ENCODE peak calls at places on chromosomes 3 and 15, in five cellular contexts. One of them, this sample, is unnamed.
A peak's percentile ranks its signal among the peaks of the same experiment; 100 is the strongest.

GRCh38 chr3:115164374-115165221 is 17.5 kb upstream of the ZBTB20 start:
- DNase-seq in HCT116: no peak
- DNase-seq in prostate gland: no peak
- DNase-seq in esophagus muscularis mucosa: no peak
- DNase-seq in suprapubic skin: no peak
- DNase-seq in this sample: no peak

GRCh38 chr3:171088984-171089754 is 62.6 kb upstream of the SLC2A2 start:
- DNase-seq in HCT116: peak; percentile 18
- DNase-seq in prostate gland: no peak
- DNase-seq in esophagus muscularis mucosa: no peak
- DNase-seq in suprapubic skin: no peak
- DNase-seq in this sample: peak; percentile 77

GRCh38 chr15:99918072-99918471 is 184.8 kb upstream of the LYSMD4 start:
- DNase-seq in HCT116: no peak
- DNase-seq in prostate gland: no peak
- DNase-seq in esophagus muscularis mucosa: peak; percentile 87
- DNase-seq in suprapubic skin: no peak
- DNase-seq in this sample: no peak

GRCh38 chr15:77654975-77655374 is 22.3 kb upstream of the LINGO1 start:
- DNase-seq in HCT116: peak; percentile 22
- DNase-seq in prostate gland: no peak
- DNase-seq in esophagus muscularis mucosa: no peak
- DNase-seq in suprapubic skin: no peak
- DNase-seq in this sample: no peak

GRCh38 chr3:38314767-38315487 is 31.7 kb upstream of the XYLB start:
- DNase-seq in HCT116: no peak
- DNase-seq in prostate gland: no peak
- DNase-seq in esophagus muscularis mucosa: peak; percentile 80
- DNase-seq in suprapubic skin: no peak
- DNase-seq in this sample: no peak

GRCh38 chr15:70447927-70448698 is 315.2 kb downstream of the UACA start:
- DNase-seq in HCT116: no peak
- DNase-seq in prostate gland: no peak
- DNase-seq in esophagus muscularis mucosa: no peak
- DNase-seq in suprapubic skin: no peak
- DNase-seq in this sample: no peak

GRCh38 chr3:191963182-191963581 is 502.2 kb downstream of the PYDC2 start:
- DNase-seq in HCT116: no peak
- DNase-seq in prostate gland: no peak
- DNase-seq in esophagus muscularis mucosa: no peak
- DNase-seq in suprapubic skin: no peak
- DNase-seq in this sample: peak; percentile 36

GRCh38 chr3:143263844-143264243 is 144.3 kb downstream of the CHST2 start:
- DNase-seq in HCT116: no peak
- DNase-seq in prostate gland: no peak
- DNase-seq in esophagus muscularis mucosa: no peak
- DNase-seq in suprapubic skin: no peak
- DNase-seq in this sample: no peak

GRCh38 chr3:139455855-139456254 is 20.5 kb downstream of the RBP2 start:
- DNase-seq in HCT116: no peak
- DNase-seq in prostate gland: no peak
- DNase-seq in esophagus muscularis mucosa: no peak
- DNase-seq in suprapubic skin: no peak
- DNase-seq in this sample: no peak

GRCh38 chr3:171168086-171168485 is 141.6 kb upstream of the SLC2A2 start:
- DNase-seq in HCT116: no peak
- DNase-seq in prostate gland: no peak
- DNase-seq in esophagus muscularis mucosa: no peak
- DNase-seq in suprapubic skin: no peak
- DNase-seq in this sample: no peak

GRCh38 chr3:13235897-13236296 is 162.7 kb upstream of the IQSEC1 start:
- DNase-seq in HCT116: no peak
- DNase-seq in prostate gland: no peak
- DNase-seq in esophagus muscularis mucosa: no peak
- DNase-seq in suprapubic skin: no peak
- DNase-seq in this sample: no peak

GRCh38 chr15:75237316-75237982 is 20.7 kb upstream of the GOLGA6C start:
- DNase-seq in HCT116: no peak
- DNase-seq in prostate gland: no peak
- DNase-seq in esophagus muscularis mucosa: no peak
- DNase-seq in suprapubic skin: peak; percentile 49
- DNase-seq in this sample: no peak

GRCh38 chr3:43345877-43346276 is 59.5 kb downstream of the SNRK start:
- DNase-seq in HCT116: no peak
- DNase-seq in prostate gland: no peak
- DNase-seq in esophagus muscularis mucosa: no peak
- DNase-seq in suprapubic skin: no peak
- DNase-seq in this sample: no peak

GRCh38 chr3:112304611-112305010 is 10.6 kb upstream of the SLC9C1 start:
- DNase-seq in HCT116: no peak
- DNase-seq in prostate gland: no peak
- DNase-seq in esophagus muscularis mucosa: no peak
- DNase-seq in suprapubic skin: no peak
- DNase-seq in this sample: no peak

GRCh38 chr15:33808720-33809119 is 159.6 kb upstream of the CHRM5 start:
- DNase-seq in HCT116: no peak
- DNase-seq in prostate gland: no peak
- DNase-seq in esophagus muscularis mucosa: no peak
- DNase-seq in suprapubic skin: no peak
- DNase-seq in this sample: no peak

GRCh38 chr15:82530606-82531379 is 9.5 kb downstream of the RPS17 start:
- DNase-seq in HCT116: peak; percentile 73
- DNase-seq in prostate gland: peak; percentile 84
- DNase-seq in esophagus muscularis mucosa: no peak
- DNase-seq in suprapubic skin: no peak
- DNase-seq in this sample: peak; percentile 78

GRCh38 chr15:65957451-65957850 is 88.2 kb downstream of the RAB11A start:
- DNase-seq in HCT116: no peak
- DNase-seq in prostate gland: no peak
- DNase-seq in esophagus muscularis mucosa: no peak
- DNase-seq in suprapubic skin: no peak
- DNase-seq in this sample: no peak

GRCh38 chr15:56341201-56341600 is 24.0 kb upstream of the TEX9 start:
- DNase-seq in HCT116: no peak
- DNase-seq in prostate gland: no peak
- DNase-seq in esophagus muscularis mucosa: no peak
- DNase-seq in suprapubic skin: no peak
- DNase-seq in this sample: no peak

GRCh38 chr3:16101295-16102186 is 72.9 kb upstream of the GALNT15 start:
- DNase-seq in HCT116: peak; percentile 97
- DNase-seq in prostate gland: no peak
- DNase-seq in esophagus muscularis mucosa: no peak
- DNase-seq in suprapubic skin: no peak
- DNase-seq in this sample: peak; percentile 20

GRCh38 chr15:63077952-63078351 is 35.4 kb downstream of the TPM1 start:
- DNase-seq in HCT116: no peak
- DNase-seq in prostate gland: no peak
- DNase-seq in esophagus muscularis mucosa: no peak
- DNase-seq in suprapubic skin: no peak
- DNase-seq in this sample: no peak

GRCh38 chr3:10417849-10418248 is 87.5 kb downstream of the ATP2B2 start:
- DNase-seq in HCT116: peak; percentile 19
- DNase-seq in prostate gland: no peak
- DNase-seq in esophagus muscularis mucosa: no peak
- DNase-seq in suprapubic skin: no peak
- DNase-seq in this sample: peak; percentile 3

GRCh38 chr3:127903596-127903995 is 11.4 kb upstream of the KBTBD12 start:
- DNase-seq in HCT116: no peak
- DNase-seq in prostate gland: no peak
- DNase-seq in esophagus muscularis mucosa: no peak
- DNase-seq in suprapubic skin: no peak
- DNase-seq in this sample: no peak

GRCh38 chr15:36335211-36335610 is 244.2 kb upstream of the CDIN1 start:
- DNase-seq in HCT116: no peak
- DNase-seq in prostate gland: no peak
- DNase-seq in esophagus muscularis mucosa: no peak
- DNase-seq in suprapubic skin: no peak
- DNase-seq in this sample: no peak

GRCh38 chr15:67120839-67121540 is 55.6 kb downstream of the SMAD3 start:
- DNase-seq in HCT116: no peak
- DNase-seq in prostate gland: peak; percentile 69
- DNase-seq in esophagus muscularis mucosa: peak; percentile 98
- DNase-seq in suprapubic skin: peak; percentile 96
- DNase-seq in this sample: peak; percentile 98

GRCh38 chr3:42544492-42545283 is 37.1 kb downstream of the SEC22C start:
- DNase-seq in HCT116: no peak
- DNase-seq in prostate gland: peak; percentile 94
- DNase-seq in esophagus muscularis mucosa: no peak
- DNase-seq in suprapubic skin: no peak
- DNase-seq in this sample: peak; percentile 36

GRCh38 chr15:54772663-54773062 is 424.1 kb downstream of the RSL24D1 start:
- DNase-seq in HCT116: no peak
- DNase-seq in prostate gland: no peak
- DNase-seq in esophagus muscularis mucosa: no peak
- DNase-seq in suprapubic skin: no peak
- DNase-seq in this sample: no peak

GRCh38 chr3:149902498-149903139 is 68.1 kb downstream of the PFN2 start:
- DNase-seq in HCT116: no peak
- DNase-seq in prostate gland: no peak
- DNase-seq in esophagus muscularis mucosa: no peak
- DNase-seq in suprapubic skin: no peak
- DNase-seq in this sample: no peak

GRCh38 chr3:161042023-161042501 is 63.1 kb downstream of the B3GALNT1 start:
- DNase-seq in HCT116: no peak
- DNase-seq in prostate gland: no peak
- DNase-seq in esophagus muscularis mucosa: no peak
- DNase-seq in suprapubic skin: no peak
- DNase-seq in this sample: peak; percentile 43

GRCh38 chr15:80404057-80404718 is at the start of gene ARNT2:
- DNase-seq in HCT116: no peak
- DNase-seq in prostate gland: no peak
- DNase-seq in esophagus muscularis mucosa: peak; percentile 50
- DNase-seq in suprapubic skin: no peak
- DNase-seq in this sample: no peak

GRCh38 chr3:72446406-72447058 is 401.7 kb downstream of the SHQ1 start:
- DNase-seq in HCT116: no peak
- DNase-seq in prostate gland: peak; percentile 17
- DNase-seq in esophagus muscularis mucosa: no peak
- DNase-seq in suprapubic skin: no peak
- DNase-seq in this sample: no peak

GRCh38 chr3:119382134-119382533 is 81.3 kb downstream of the TMEM39A start:
- DNase-seq in HCT116: no peak
- DNase-seq in prostate gland: no peak
- DNase-seq in esophagus muscularis mucosa: no peak
- DNase-seq in suprapubic skin: no peak
- DNase-seq in this sample: no peak

GRCh38 chr3:142029052-142029642 is 120.2 kb downstream of the TFDP2 start:
- DNase-seq in HCT116: no peak
- DNase-seq in prostate gland: no peak
- DNase-seq in esophagus muscularis mucosa: no peak
- DNase-seq in suprapubic skin: no peak
- DNase-seq in this sample: no peak
- TF ChIP-seq POLR2AphosphoS5 in HCT116: no peak
- TF ChIP-seq POLR2AphosphoS5 in prostate gland: no peak
- TF ChIP-seq POLR2AphosphoS5 in esophagus muscularis mucosa: no peak
- TF ChIP-seq POLR2AphosphoS5 in suprapubic skin: no peak
- TF ChIP-seq POLR2AphosphoS5 in this sample: no peak

GRCh38 chr15:38129531-38130199 is 123.0 kb upstream of the SPRED1 start:
- DNase-seq in HCT116: no peak
- DNase-seq in prostate gland: no peak
- DNase-seq in esophagus muscularis mucosa: peak; percentile 96
- DNase-seq in suprapubic skin: peak; percentile 89
- DNase-seq in this sample: peak; percentile 66

GRCh38 chr15:38130739-38131498 is 121.7 kb upstream of the SPRED1 start:
- DNase-seq in HCT116: no peak
- DNase-seq in prostate gland: peak; percentile 7
- DNase-seq in esophagus muscularis mucosa: peak; percentile 96
- DNase-seq in suprapubic skin: peak; percentile 93
- DNase-seq in this sample: no peak

GRCh38 chr15:38130200-38130567 is 122.5 kb upstream of the SPRED1 start:
- DNase-seq in HCT116: no peak
- DNase-seq in prostate gland: no peak
- DNase-seq in esophagus muscularis mucosa: no peak
- DNase-seq in suprapubic skin: no peak
- DNase-seq in this sample: no peak

GRCh38 chr15:38127306-38127731 is 125.3 kb upstream of the SPRED1 start:
- DNase-seq in HCT116: peak; percentile 3
- DNase-seq in prostate gland: no peak
- DNase-seq in esophagus muscularis mucosa: no peak
- DNase-seq in suprapubic skin: no peak
- DNase-seq in this sample: peak; percentile 26

GRCh38 chr15:38128389-38128788 is 124.2 kb upstream of the SPRED1 start:
- DNase-seq in HCT116: no peak
- DNase-seq in prostate gland: no peak
- DNase-seq in esophagus muscularis mucosa: no peak
- DNase-seq in suprapubic skin: no peak
- DNase-seq in this sample: no peak
- TF ChIP-seq POLR2AphosphoS5 in HCT116: no peak
- TF ChIP-seq POLR2AphosphoS5 in prostate gland: no peak
- TF ChIP-seq POLR2AphosphoS5 in esophagus muscularis mucosa: no peak
- TF ChIP-seq POLR2AphosphoS5 in suprapubic skin: no peak
- TF ChIP-seq POLR2AphosphoS5 in this sample: no peak

GRCh38 chr3:30493912-30494311 is 112.5 kb upstream of the TGFBR2 start:
- DNase-seq in HCT116: no peak
- DNase-seq in prostate gland: no peak
- DNase-seq in esophagus muscularis mucosa: no peak
- DNase-seq in suprapubic skin: no peak
- DNase-seq in this sample: no peak
- TF ChIP-seq POLR2AphosphoS5 in HCT116: no peak
- TF ChIP-seq POLR2AphosphoS5 in prostate gland: no peak
- TF ChIP-seq POLR2AphosphoS5 in esophagus muscularis mucosa: peak; percentile 74
- TF ChIP-seq POLR2AphosphoS5 in suprapubic skin: peak; percentile 63
- TF ChIP-seq POLR2AphosphoS5 in this sample: no peak

GRCh38 chr3:182925330-182925943 is 54.9 kb downstream of the DCUN1D1 start:
- DNase-seq in HCT116: no peak
- DNase-seq in prostate gland: no peak
- DNase-seq in esophagus muscularis mucosa: no peak
- DNase-seq in suprapubic skin: no peak
- DNase-seq in this sample: no peak
- TF ChIP-seq POLR2AphosphoS5 in HCT116: no peak
- TF ChIP-seq POLR2AphosphoS5 in prostate gland: no peak
- TF ChIP-seq POLR2AphosphoS5 in esophagus muscularis mucosa: no peak
- TF ChIP-seq POLR2AphosphoS5 in suprapubic skin: no peak
- TF ChIP-seq POLR2AphosphoS5 in this sample: no peak